ENCODE peak calls at places on chromosomes 11 and 22, in seven cellular contexts. W, N, Z, S, I, D and L are unnamed samples.
A peak's percentile ranks its signal among the peaks of the same experiment; 100 is the strongest.

GRCh38 chr11:68956547-68957254 is 24.1 kb downstream of the MRGPRD start:
- DNase-seq in W (no peak), N (no peak), Z (no peak), S (no peak), I (no peak), D (no peak), L (no peak)

GRCh38 chr11:39236916-39237315 is 2222.5 kb downstream of the LRRC4C start:
- DNase-seq in W (no peak), N (no peak), Z (no peak), S (no peak), I (no peak), D (peak; percentile 28), L (no peak)

GRCh38 chr11:12267921-12268320 is 109.5 kb upstream of the PARVA start:
- DNase-seq in W (no peak), N (no peak), Z (no peak), S (no peak), I (no peak), D (no peak), L (no peak)

GRCh38 chr22:44918166-44918924 is 91.5 kb downstream of the PHF21B start:
- DNase-seq in W (no peak), N (no peak), Z (no peak), S (no peak), I (no peak), D (no peak), L (no peak)

GRCh38 chr22:44632823-44633478 is 69.1 kb upstream of the PRR5 start:
- DNase-seq in W (no peak), N (no peak), Z (no peak), S (no peak), I (no peak), D (no peak), L (no peak)

GRCh38 chr11:34327804-34328631 is 29.8 kb downstream of the ABTB2 start:
- DNase-seq in W (peak; percentile 30), N (no peak), Z (no peak), S (no peak), I (no peak), D (no peak), L (no peak)

GRCh38 chr22:20606041-20606783 is 98.8 kb downstream of the MED15 start:
- DNase-seq in W (no peak), N (peak; percentile 82), Z (peak; percentile 56), S (peak; percentile 69), I (peak; percentile 59), D (peak; percentile 54), L (no peak)

GRCh38 chr11:104060004-104060403 is 23.6 kb downstream of the DDI1 start:
- DNase-seq in W (no peak), N (no peak), Z (no peak), S (no peak), I (no peak), D (no peak), L (no peak)

GRCh38 chr22:20427945-20428417 is 9.6 kb downstream of the SCARF2 start:
- DNase-seq in W (no peak), N (no peak), Z (no peak), S (no peak), I (no peak), D (no peak), L (no peak)

GRCh38 chr11:117094776-117095175 is 3.5 kb downstream of the SIK3 start:
- DNase-seq in W (no peak), N (no peak), Z (peak; percentile 20), S (no peak), I (no peak), D (peak; percentile 56), L (no peak)

GRCh38 chr22:34334893-34335292 is 414.6 kb upstream of the LARGE1 start:
- DNase-seq in W (no peak), N (no peak), Z (no peak), S (no peak), I (no peak), D (no peak), L (no peak)

GRCh38 chr11:130177782-130178181 is 18.2 kb downstream of the ST14 start:
- DNase-seq in W (no peak), N (no peak), Z (no peak), S (no peak), I (no peak), D (no peak), L (no peak)

GRCh38 chr11:123624974-123625373 is 29.4 kb downstream of the SCN3B start:
- DNase-seq in W (no peak), N (no peak), Z (peak; percentile 5), S (no peak), I (no peak), D (no peak), L (no peak)

GRCh38 chr11:123509737-123510578 is 79.9 kb downstream of the GRAMD1B start:
- DNase-seq in W (no peak), N (no peak), Z (peak; percentile 56), S (no peak), I (no peak), D (peak; percentile 52), L (peak; percentile 24)

GRCh38 chr22:37749831-37750595 is 53.2 kb downstream of the TRIOBP start:
- DNase-seq in W (no peak), N (no peak), Z (peak; percentile 81), S (no peak), I (no peak), D (peak; percentile 66), L (no peak)

GRCh38 chr11:126433989-126434949 is 78.8 kb downstream of the ST3GAL4 start:
- DNase-seq in W (no peak), N (no peak), Z (no peak), S (no peak), I (no peak), D (no peak), L (no peak)

GRCh38 chr11:39374963-39375698 is 2084.3 kb downstream of the LRRC4C start:
- DNase-seq in W (no peak), N (no peak), Z (no peak), S (no peak), I (no peak), D (peak; percentile 36), L (no peak)

GRCh38 chr22:27105142-27106025 is 448.0 kb downstream of the MIAT start:
- DNase-seq in W (peak; percentile 44), N (no peak), Z (peak; percentile 93), S (no peak), I (no peak), D (peak; percentile 85), L (peak; percentile 77)

GRCh38 chr11:9639985-9640384 is 23.9 kb upstream of the SWAP70 start:
- DNase-seq in W (no peak), N (no peak), Z (peak; percentile 17), S (no peak), I (no peak), D (no peak), L (no peak)

GRCh38 chr11:55732936-55733335 is 40.3 kb upstream of the OR5D13 start:
- DNase-seq in W (no peak), N (no peak), Z (no peak), S (no peak), I (no peak), D (no peak), L (no peak)

GRCh38 chr11:44773351-44773965 is 46.7 kb downstream of the TSPAN18 start:
- DNase-seq in W (no peak), N (no peak), Z (no peak), S (no peak), I (no peak), D (peak; percentile 42), L (no peak)

GRCh38 chr11:117720061-117720511 is 76.9 kb downstream of the DSCAML1 start:
- DNase-seq in W (no peak), N (no peak), Z (no peak), S (no peak), I (no peak), D (no peak), L (no peak)

GRCh38 chr11:41659990-41660389 is 200.5 kb upstream of the LRRC4C start:
- DNase-seq in W (no peak), N (no peak), Z (no peak), S (no peak), I (no peak), D (peak; percentile 33), L (no peak)

GRCh38 chr11:4607782-4608666 is at the start of gene TRIM68:
- DNase-seq in W (peak; percentile 92), N (peak; percentile 94), Z (peak; percentile 97), S (peak; percentile 92), I (peak; percentile 87), D (peak; percentile 97), L (peak; percentile 85)

GRCh38 chr11:2212411-2213251 is 41.0 kb upstream of the TH start:
- DNase-seq in W (no peak), N (no peak), Z (no peak), S (no peak), I (no peak), D (no peak), L (no peak)

GRCh38 chr11:74330065-74330858 is 18.8 kb upstream of the P4HA3 start:
- DNase-seq in W (no peak), N (no peak), Z (peak; percentile 69), S (no peak), I (no peak), D (peak; percentile 77), L (no peak)

GRCh38 chr11:17637901-17638300 is 81.5 kb upstream of the MYOD1 start:
- DNase-seq in W (no peak), N (no peak), Z (no peak), S (no peak), I (no peak), D (no peak), L (no peak)

GRCh38 chr22:24059121-24059520 is 48.0 kb downstream of the CABIN1 start:
- DNase-seq in W (no peak), N (no peak), Z (peak; percentile 99), S (no peak), I (no peak), D (peak; percentile 86), L (no peak)

GRCh38 chr11:111735262-111736116 is 30.7 kb downstream of the PPP2R1B start:
- DNase-seq in W (peak; percentile 62), N (no peak), Z (peak; percentile 99), S (no peak), I (no peak), D (peak; percentile 100), L (peak; percentile 95)

GRCh38 chr11:130318031-130318673 is 3.4 kb upstream of the ZBTB44 start:
- DNase-seq in W (no peak), N (no peak), Z (no peak), S (no peak), I (no peak), D (no peak), L (no peak)

GRCh38 chr11:2522636-2523255 is 77.9 kb downstream of the KCNQ1 start:
- DNase-seq in W (peak; percentile 8), N (peak; percentile 29), Z (no peak), S (no peak), I (no peak), D (no peak), L (no peak)

GRCh38 chr11:76246271-76246933 is 40.1 kb upstream of the WNT11 start:
- DNase-seq in W (no peak), N (no peak), Z (no peak), S (no peak), I (no peak), D (no peak), L (no peak)

GRCh38 chr11:9341638-9342137 is 27.3 kb upstream of the TMEM41B start:
- DNase-seq in W (no peak), N (no peak), Z (no peak), S (no peak), I (no peak), D (no peak), L (no peak)

GRCh38 chr11:27187848-27188621 is 147.4 kb downstream of the BBOX1 start:
- DNase-seq in W (no peak), N (no peak), Z (no peak), S (no peak), I (no peak), D (no peak), L (no peak)

GRCh38 chr11:56706486-56706885 is 7.6 kb downstream of the OR9G1 start:
- DNase-seq in W (no peak), N (no peak), Z (no peak), S (no peak), I (no peak), D (no peak), L (no peak)

GRCh38 chr11:120985718-120986569 is 38.0 kb upstream of the TBCEL start:
- DNase-seq in W (no peak), N (peak; percentile 59), Z (peak; percentile 66), S (peak; percentile 14), I (no peak), D (peak; percentile 18), L (no peak)